ENCODE peak calls at places on chromosomes 6 and 20, in nine cellular contexts. One of them, this sample, is unnamed.

GRCh38 chr20:4134861-4135379 is 119.6 kb upstream of the RNF24 start:
- DNase-seq in AML-193: no peak
- DNase-seq in frontal cortex: no peak
- DNase-seq in AG09309: no peak
- DNase-seq in iris pigment epithelial cell: no peak
- DNase-seq in SW480: no peak
- DNase-seq in midbrain: no peak
- DNase-seq in kidney glomerular epithelial cell: no peak
- DNase-seq in mucosa of descending colon: no peak
- DNase-seq in this sample: peak; percentile 13

GRCh38 chr6:7680393-7681075 is 45.4 kb upstream of the BMP6 start:
- DNase-seq in mucosa of descending colon: no peak
- DNase-seq in iris pigment epithelial cell: no peak
- DNase-seq in frontal cortex: no peak
- DNase-seq in midbrain: no peak
- DNase-seq in AML-193: no peak
- DNase-seq in AG09309: no peak
- DNase-seq in SW480: no peak
- DNase-seq in kidney glomerular epithelial cell: no peak
- DNase-seq in this sample: no peak

GRCh38 chr6:40265615-40266014 is 321.5 kb downstream of the LRFN2 start:
- DNase-seq in midbrain: no peak
- DNase-seq in SW480: no peak
- DNase-seq in iris pigment epithelial cell: no peak
- DNase-seq in mucosa of descending colon: no peak
- DNase-seq in AML-193: no peak
- DNase-seq in frontal cortex: no peak
- DNase-seq in kidney glomerular epithelial cell: no peak
- DNase-seq in AG09309: no peak
- DNase-seq in this sample: no peak

GRCh38 chr6:37693079-37693478 is 4.6 kb downstream of the MDGA1 start:
- DNase-seq in SW480: no peak
- DNase-seq in iris pigment epithelial cell: no peak
- DNase-seq in midbrain: no peak
- DNase-seq in AML-193: no peak
- DNase-seq in kidney glomerular epithelial cell: no peak
- DNase-seq in AG09309: no peak
- DNase-seq in mucosa of descending colon: no peak
- DNase-seq in frontal cortex: no peak
- DNase-seq in this sample: no peak

GRCh38 chr6:25694366-25694765 is 42.4 kb downstream of the SCGN start:
- DNase-seq in iris pigment epithelial cell: no peak
- DNase-seq in AG09309: peak; percentile 34
- DNase-seq in SW480: no peak
- DNase-seq in AML-193: no peak
- DNase-seq in kidney glomerular epithelial cell: no peak
- DNase-seq in frontal cortex: no peak
- DNase-seq in mucosa of descending colon: no peak
- DNase-seq in midbrain: no peak
- DNase-seq in this sample: no peak

GRCh38 chr6:109174911-109175310 is 79.6 kb downstream of the CEP57L1 start:
- DNase-seq in AG09309: peak; percentile 67
- DNase-seq in kidney glomerular epithelial cell: no peak
- DNase-seq in frontal cortex: no peak
- DNase-seq in mucosa of descending colon: no peak
- DNase-seq in midbrain: no peak
- DNase-seq in iris pigment epithelial cell: peak; percentile 58
- DNase-seq in SW480: no peak
- DNase-seq in AML-193: no peak
- DNase-seq in this sample: no peak

GRCh38 chr20:41050361-41051019 is 21.9 kb downstream of the TOP1 start:
- DNase-seq in iris pigment epithelial cell: no peak
- DNase-seq in SW480: no peak
- DNase-seq in AML-193: peak; percentile 21
- DNase-seq in frontal cortex: no peak
- DNase-seq in AG09309: no peak
- DNase-seq in midbrain: no peak
- DNase-seq in mucosa of descending colon: no peak
- DNase-seq in kidney glomerular epithelial cell: no peak
- DNase-seq in this sample: no peak

GRCh38 chr6:106959985-106960384 is 14.5 kb downstream of the CD24 start:
- DNase-seq in mucosa of descending colon: no peak
- DNase-seq in AG09309: no peak
- DNase-seq in frontal cortex: no peak
- DNase-seq in midbrain: no peak
- DNase-seq in AML-193: peak; percentile 88
- DNase-seq in iris pigment epithelial cell: no peak
- DNase-seq in kidney glomerular epithelial cell: no peak
- DNase-seq in SW480: no peak
- DNase-seq in this sample: no peak

GRCh38 chr20:41082306-41082705 is 53.7 kb downstream of the TOP1 start:
- DNase-seq in kidney glomerular epithelial cell: no peak
- DNase-seq in midbrain: no peak
- DNase-seq in frontal cortex: no peak
- DNase-seq in SW480: no peak
- DNase-seq in AG09309: no peak
- DNase-seq in iris pigment epithelial cell: no peak
- DNase-seq in AML-193: no peak
- DNase-seq in mucosa of descending colon: no peak
- DNase-seq in this sample: no peak

GRCh38 chr20:2292711-2293110 is 3.1 kb upstream of the TGM3 start:
- DNase-seq in AML-193: peak; percentile 97
- DNase-seq in SW480: no peak
- DNase-seq in iris pigment epithelial cell: no peak
- DNase-seq in AG09309: peak; percentile 62
- DNase-seq in mucosa of descending colon: no peak
- DNase-seq in frontal cortex: no peak
- DNase-seq in kidney glomerular epithelial cell: no peak
- DNase-seq in midbrain: no peak
- DNase-seq in this sample: no peak

GRCh38 chr6:21300439-21300838 is 293.1 kb upstream of the SOX4 start:
- DNase-seq in frontal cortex: no peak
- DNase-seq in SW480: no peak
- DNase-seq in mucosa of descending colon: no peak
- DNase-seq in iris pigment epithelial cell: no peak
- DNase-seq in midbrain: no peak
- DNase-seq in AML-193: no peak
- DNase-seq in AG09309: no peak
- DNase-seq in kidney glomerular epithelial cell: no peak
- DNase-seq in this sample: no peak

GRCh38 chr6:4084444-4085328 is 5.7 kb upstream of the FAM217A start:
- DNase-seq in AG09309: no peak
- DNase-seq in mucosa of descending colon: no peak
- DNase-seq in SW480: no peak
- DNase-seq in frontal cortex: no peak
- DNase-seq in kidney glomerular epithelial cell: no peak
- DNase-seq in iris pigment epithelial cell: no peak
- DNase-seq in midbrain: no peak
- DNase-seq in AML-193: no peak
- DNase-seq in this sample: no peak

GRCh38 chr6:144304223-144304848 is 19.2 kb downstream of the UTRN start:
- DNase-seq in frontal cortex: no peak
- DNase-seq in AG09309: no peak
- DNase-seq in kidney glomerular epithelial cell: no peak
- DNase-seq in midbrain: no peak
- DNase-seq in SW480: no peak
- DNase-seq in iris pigment epithelial cell: no peak
- DNase-seq in mucosa of descending colon: no peak
- DNase-seq in AML-193: no peak
- DNase-seq in this sample: no peak

GRCh38 chr20:45892049-45892816 is 1.1 kb downstream of the CTSA start:
- DNase-seq in AML-193: peak; percentile 58
- DNase-seq in SW480: peak; percentile 38
- DNase-seq in mucosa of descending colon: no peak
- DNase-seq in AG09309: no peak
- DNase-seq in midbrain: no peak
- DNase-seq in iris pigment epithelial cell: peak; percentile 29
- DNase-seq in frontal cortex: peak; percentile 58
- DNase-seq in kidney glomerular epithelial cell: no peak
- DNase-seq in this sample: no peak

GRCh38 chr20:41466836-41467619 is 100.4 kb upstream of the EMILIN3 start:
- DNase-seq in SW480: no peak
- DNase-seq in kidney glomerular epithelial cell: peak; percentile 3
- DNase-seq in frontal cortex: no peak
- DNase-seq in AML-193: no peak
- DNase-seq in iris pigment epithelial cell: no peak
- DNase-seq in AG09309: no peak
- DNase-seq in midbrain: no peak
- DNase-seq in mucosa of descending colon: no peak
- DNase-seq in this sample: no peak

GRCh38 chr6:73394577-73395354 is at the start of gene DDX43:
- DNase-seq in frontal cortex: peak; percentile 17
- DNase-seq in midbrain: no peak
- DNase-seq in kidney glomerular epithelial cell: no peak
- DNase-seq in SW480: no peak
- DNase-seq in iris pigment epithelial cell: peak; percentile 72
- DNase-seq in AML-193: no peak
- DNase-seq in AG09309: peak; percentile 31
- DNase-seq in mucosa of descending colon: peak; percentile 76
- DNase-seq in this sample: no peak

GRCh38 chr20:63128367-63128766 is 87.6 kb downstream of the YTHDF1 start:
- DNase-seq in mucosa of descending colon: peak; percentile 11
- DNase-seq in midbrain: no peak
- DNase-seq in SW480: no peak
- DNase-seq in frontal cortex: no peak
- DNase-seq in AG09309: no peak
- DNase-seq in AML-193: no peak
- DNase-seq in kidney glomerular epithelial cell: no peak
- DNase-seq in iris pigment epithelial cell: no peak
- DNase-seq in this sample: no peak

GRCh38 chr6:108002365-108003221 is 44.6 kb upstream of the SEC63 start:
- DNase-seq in AG09309: no peak
- DNase-seq in SW480: peak; percentile 43
- DNase-seq in AML-193: no peak
- DNase-seq in iris pigment epithelial cell: peak; percentile 41
- DNase-seq in kidney glomerular epithelial cell: peak; percentile 65
- DNase-seq in midbrain: peak; percentile 86
- DNase-seq in frontal cortex: peak; percentile 44
- DNase-seq in mucosa of descending colon: peak; percentile 43
- DNase-seq in this sample: no peak

GRCh38 chr20:38434310-38434741 is 802 bp downstream of the SNHG17 start:
- DNase-seq in midbrain: no peak
- DNase-seq in SW480: peak; percentile 29
- DNase-seq in iris pigment epithelial cell: peak; percentile 40
- DNase-seq in mucosa of descending colon: peak; percentile 52
- DNase-seq in frontal cortex: no peak
- DNase-seq in AML-193: peak; percentile 42
- DNase-seq in kidney glomerular epithelial cell: no peak
- DNase-seq in AG09309: no peak
- DNase-seq in this sample: no peak

GRCh38 chr6:66965227-66965626 is 1258.2 kb upstream of the EYS start:
- DNase-seq in mucosa of descending colon: no peak
- DNase-seq in midbrain: no peak
- DNase-seq in kidney glomerular epithelial cell: no peak
- DNase-seq in AG09309: no peak
- DNase-seq in iris pigment epithelial cell: no peak
- DNase-seq in SW480: no peak
- DNase-seq in AML-193: no peak
- DNase-seq in frontal cortex: no peak
- DNase-seq in this sample: no peak

GRCh38 chr20:362271-363254 is 15.7 kb downstream of the NRSN2 start:
- DNase-seq in midbrain: peak; percentile 58
- DNase-seq in AG09309: no peak
- DNase-seq in iris pigment epithelial cell: peak; percentile 94
- DNase-seq in kidney glomerular epithelial cell: peak; percentile 21
- DNase-seq in frontal cortex: peak; percentile 40
- DNase-seq in SW480: peak; percentile 99
- DNase-seq in AML-193: peak; percentile 94
- DNase-seq in mucosa of descending colon: peak; percentile 82
- DNase-seq in this sample: peak; percentile 31

GRCh38 chr20:11676618-11677289 is 240.9 kb upstream of the BTBD3 start:
- DNase-seq in kidney glomerular epithelial cell: peak; percentile 5
- DNase-seq in AG09309: peak; percentile 5
- DNase-seq in frontal cortex: peak; percentile 25
- DNase-seq in mucosa of descending colon: peak; percentile 59
- DNase-seq in iris pigment epithelial cell: peak; percentile 55
- DNase-seq in AML-193: peak; percentile 8
- DNase-seq in midbrain: peak; percentile 59
- DNase-seq in SW480: peak; percentile 65
- DNase-seq in this sample: no peak

GRCh38 chr6:145562771-145563615 is 172.3 kb downstream of the EPM2A start:
- DNase-seq in AML-193: no peak
- DNase-seq in iris pigment epithelial cell: peak; percentile 39
- DNase-seq in AG09309: peak; percentile 1
- DNase-seq in kidney glomerular epithelial cell: no peak
- DNase-seq in frontal cortex: no peak
- DNase-seq in SW480: no peak
- DNase-seq in mucosa of descending colon: no peak
- DNase-seq in midbrain: no peak
- DNase-seq in this sample: no peak

GRCh38 chr6:164502838-164503237 is 806.6 kb downstream of the C6orf118 start:
- DNase-seq in mucosa of descending colon: no peak
- DNase-seq in AML-193: no peak
- DNase-seq in midbrain: no peak
- DNase-seq in kidney glomerular epithelial cell: no peak
- DNase-seq in iris pigment epithelial cell: no peak
- DNase-seq in SW480: no peak
- DNase-seq in AG09309: no peak
- DNase-seq in frontal cortex: no peak
- DNase-seq in this sample: no peak

GRCh38 chr6:166005401-166005845 is 162.2 kb downstream of the TBXT start:
- DNase-seq in midbrain: peak; percentile 32
- DNase-seq in mucosa of descending colon: no peak
- DNase-seq in frontal cortex: peak; percentile 66
- DNase-seq in kidney glomerular epithelial cell: no peak
- DNase-seq in iris pigment epithelial cell: peak; percentile 49
- DNase-seq in SW480: no peak
- DNase-seq in AML-193: no peak
- DNase-seq in AG09309: no peak
- DNase-seq in this sample: no peak

GRCh38 chr6:54403096-54403495 is 94.9 kb downstream of the TINAG start:
- DNase-seq in midbrain: no peak
- DNase-seq in AML-193: no peak
- DNase-seq in kidney glomerular epithelial cell: no peak
- DNase-seq in iris pigment epithelial cell: no peak
- DNase-seq in frontal cortex: no peak
- DNase-seq in SW480: no peak
- DNase-seq in AG09309: no peak
- DNase-seq in mucosa of descending colon: no peak
- DNase-seq in this sample: no peak

GRCh38 chr6:24935753-24936152 is at the start of gene RIPOR2:
- DNase-seq in mucosa of descending colon: peak; percentile 43
- DNase-seq in kidney glomerular epithelial cell: no peak
- DNase-seq in AG09309: no peak
- DNase-seq in midbrain: no peak
- DNase-seq in frontal cortex: no peak
- DNase-seq in SW480: no peak
- DNase-seq in AML-193: peak; percentile 65
- DNase-seq in iris pigment epithelial cell: no peak
- DNase-seq in this sample: peak; percentile 65

GRCh38 chr6:56604186-56604585 is 38.5 kb downstream of the DST start:
- DNase-seq in midbrain: no peak
- DNase-seq in iris pigment epithelial cell: no peak
- DNase-seq in frontal cortex: no peak
- DNase-seq in AML-193: no peak
- DNase-seq in kidney glomerular epithelial cell: no peak
- DNase-seq in mucosa of descending colon: no peak
- DNase-seq in AG09309: no peak
- DNase-seq in SW480: no peak
- DNase-seq in this sample: no peak

GRCh38 chr6:127164555-127164954 is 46.1 kb downstream of the RSPO3 start:
- DNase-seq in kidney glomerular epithelial cell: no peak
- DNase-seq in mucosa of descending colon: no peak
- DNase-seq in AML-193: no peak
- DNase-seq in iris pigment epithelial cell: no peak
- DNase-seq in frontal cortex: no peak
- DNase-seq in AG09309: no peak
- DNase-seq in midbrain: no peak
- DNase-seq in SW480: no peak
- DNase-seq in this sample: no peak

GRCh38 chr20:33653900-33654596 is 8.1 kb upstream of the C20orf144 start:
- DNase-seq in SW480: peak; percentile 100
- DNase-seq in midbrain: no peak
- DNase-seq in kidney glomerular epithelial cell: no peak
- DNase-seq in frontal cortex: no peak
- DNase-seq in iris pigment epithelial cell: no peak
- DNase-seq in mucosa of descending colon: peak; percentile 88
- DNase-seq in AML-193: no peak
- DNase-seq in AG09309: no peak
- DNase-seq in this sample: no peak

GRCh38 chr20:6959900-6960312 is 192.4 kb downstream of the BMP2 start:
- DNase-seq in kidney glomerular epithelial cell: no peak
- DNase-seq in midbrain: no peak
- DNase-seq in AG09309: no peak
- DNase-seq in frontal cortex: no peak
- DNase-seq in iris pigment epithelial cell: peak; percentile 79
- DNase-seq in SW480: no peak
- DNase-seq in mucosa of descending colon: no peak
- DNase-seq in AML-193: no peak
- DNase-seq in this sample: no peak

This sample was measured in GM12864.